ENCODE peak calls at places on chromosomes 11 and 22, in ten cellular contexts. Y is NCI-H774, L is endothelial cell of umbilical vein, T is brain microvascular endothelial cell, X is GM23248, F is EL, V is NCI-H510A treated with DMSO at 0.1 percent for 48 hours, A is adipocyte, D is WTC11, K is NCI-H460. H is an unnamed sample.

GRCh38 chr11:21811572-21811971 is 381.3 kb upstream of the ANO5 start:
- DNase-seq in D (peak), T (no peak), A (no peak), F (no peak), X (no peak), Y (no peak), V (no peak), K (no peak), L (no peak), H (no peak)

GRCh38 chr22:36223504-36223903 is 15.8 kb downstream of the APOL2 start:
- DNase-seq in L (no peak), D (no peak), Y (no peak), V (no peak), X (no peak), F (no peak), A (no peak), T (no peak), K (no peak), H (no peak)

GRCh38 chr11:128244896-128245295 is 342.5 kb downstream of the ETS1 start:
- DNase-seq in Y (no peak), K (no peak), L (no peak), T (no peak), X (peak), F (no peak), D (no peak), V (no peak), A (peak), H (no peak)

GRCh38 chr22:47171441-47172221 is 409.2 kb downstream of the TBC1D22A start:
- DNase-seq in T (no peak), X (no peak), Y (no peak), K (no peak), V (no peak), A (no peak), F (no peak), L (no peak), D (peak), H (no peak)

GRCh38 chr11:32435152-32435480 is 223 bp downstream of the WT1 start:
- DNase-seq in V (no peak), X (no peak), A (no peak), T (no peak), L (no peak), D (no peak), Y (no peak), K (no peak), F (no peak), H (peak)

GRCh38 chr11:73314121-73314948 is 6.3 kb downstream of the ARHGEF17 start:
- DNase-seq in D (peak), T (peak), X (peak), L (no peak), Y (no peak), A (peak), V (peak), K (no peak), F (peak), H (peak)

GRCh38 chr22:33986954-33987353 is 66.7 kb upstream of the LARGE1 start:
- DNase-seq in D (no peak), K (no peak), V (no peak), Y (no peak), L (no peak), T (no peak), X (no peak), F (no peak), A (no peak), H (no peak)

GRCh38 chr22:27212617-27213177 is 555.3 kb downstream of the MIAT start:
- DNase-seq in D (no peak), K (peak), F (peak), A (peak), Y (no peak), X (peak), T (peak), V (no peak), L (peak), H (peak)

GRCh38 chr22:45344339-45344738 is 34.6 kb downstream of the FAM118A start:
- DNase-seq in V (no peak), L (no peak), T (no peak), X (peak), K (no peak), Y (no peak), D (no peak), F (no peak), A (peak), H (no peak)

GRCh38 chr22:29700949-29701927 is 18.6 kb upstream of the CABP7 start:
- DNase-seq in K (no peak), A (no peak), V (peak), Y (peak), T (no peak), D (peak), L (peak), X (peak), F (peak), H (peak)